ENCODE peak calls at places on chromosome 19, in ten cellular contexts. E, Y, F, R, D, C, Q, N, U and M are unnamed samples.

GRCh38 chr19:31516756-31517155 is 167.5 kb upstream of the TSHZ3 start:
- DNase-seq in C (peak), Y (no peak), F (no peak), U (no peak), E (no peak), D (no peak), R (no peak), Q (no peak), N (no peak), M (no peak)

GRCh38 chr19:12331211-12331941 is 2.1 kb downstream of the ZNF563 start:
- DNase-seq in C (no peak), D (no peak), Q (peak), Y (peak), N (no peak), F (no peak), U (no peak), R (peak), E (no peak), M (no peak)

GRCh38 chr19:48698046-48698445 is 2.3 kb downstream of the FUT2 start:
- DNase-seq in R (no peak), N (no peak), E (no peak), F (no peak), U (peak), Y (no peak), Q (no peak), C (no peak), D (no peak), M (peak)

GRCh38 chr19:34314437-34315313 is 50.3 kb upstream of the GPI start:
- DNase-seq in Q (no peak), D (no peak), F (no peak), R (no peak), Y (no peak), C (no peak), U (no peak), E (no peak), N (no peak), M (no peak)

GRCh38 chr19:9995079-9995478 is 15.2 kb downstream of the COL5A3 start:
- DNase-seq in Q (no peak), N (no peak), U (no peak), C (no peak), F (no peak), R (no peak), D (no peak), Y (no peak), E (no peak), M (no peak)

GRCh38 chr19:35352177-35352447 is 4.4 kb downstream of the FFAR1 start:
- DNase-seq in R (no peak), F (no peak), D (peak), U (no peak), Q (no peak), Y (no peak), E (no peak), C (no peak), N (no peak), M (no peak)

GRCh38 chr19:53365899-53366493 is 491 bp downstream of the ZNF525 start:
- DNase-seq in Q (no peak), F (no peak), Y (peak), U (no peak), C (no peak), D (peak), E (peak), R (no peak), N (peak), M (no peak)

GRCh38 chr19:43778651-43779050 is 2.1 kb downstream of the KCNN4 start:
- DNase-seq in F (no peak), N (no peak), R (no peak), C (no peak), Y (no peak), U (no peak), D (no peak), Q (no peak), E (no peak), M (no peak)

GRCh38 chr19:35529241-35530218 is 1.4 kb upstream of the SBSN start:
- DNase-seq in E (no peak), Q (no peak), C (no peak), N (no peak), R (no peak), F (no peak), Y (no peak), D (no peak), U (no peak), M (no peak)

GRCh38 chr19:35155441-35155840 is 906 bp downstream of the FXYD5 start:
- DNase-seq in E (no peak), C (no peak), F (no peak), U (no peak), D (no peak), N (no peak), R (no peak), Q (no peak), Y (no peak), M (no peak)

GRCh38 chr19:51799311-51799997 is 4.5 kb downstream of the FPR3 start:
- DNase-seq in R (peak), Q (peak), Y (no peak), F (peak), D (peak), N (peak), U (peak), E (peak), C (peak), M (peak)

GRCh38 chr19:9847087-9847671 is 12.1 kb downstream of the PIN1 start:
- DNase-seq in D (peak), Q (peak), N (peak), C (peak), R (no peak), U (peak), E (peak), F (peak), Y (no peak), M (peak)

GRCh38 chr19:16258440-16258903 is 60.8 kb downstream of the AP1M1 start:
- DNase-seq in D (no peak), R (peak), F (peak), C (peak), E (peak), N (peak), Y (no peak), Q (peak), U (no peak), M (no peak)

GRCh38 chr19:32735936-32736335 is 16.4 kb downstream of the TDRD12 start:
- DNase-seq in Q (no peak), C (no peak), N (no peak), F (no peak), D (no peak), R (no peak), U (no peak), Y (no peak), E (no peak), M (no peak)

GRCh38 chr19:56116606-56117005 is 4.5 kb downstream of the ZNF787 start:
- DNase-seq in Y (no peak), F (no peak), E (no peak), C (no peak), U (no peak), N (no peak), R (no peak), D (no peak), Q (no peak), M (no peak)

GRCh38 chr19:13339869-13340268 is 166.4 kb downstream of the CACNA1A start:
- DNase-seq in D (no peak), N (no peak), Q (no peak), U (no peak), F (peak), C (no peak), Y (peak), E (peak), R (no peak), M (no peak)

GRCh38 chr19:29380581-29380980 is 145.2 kb upstream of the VSTM2B start:
- DNase-seq in C (peak), Q (no peak), Y (no peak), E (no peak), F (no peak), U (no peak), R (no peak), N (no peak), D (no peak), M (no peak)

GRCh38 chr19:58361900-58362271 is 665 bp downstream of the ZNF497 start:
- DNase-seq in F (peak), E (no peak), Q (peak), R (peak), C (no peak), N (peak), D (peak), U (no peak), Y (no peak), M (no peak)

GRCh38 chr19:56748443-56748842 is 76.9 kb upstream of the ZNF835 start:
- DNase-seq in C (no peak), N (no peak), D (peak), R (no peak), E (no peak), Q (peak), F (no peak), Y (no peak), U (no peak), M (peak)

GRCh38 chr19:28406966-28407365 is 806.0 kb downstream of the UQCRFS1 start:
- DNase-seq in R (no peak), Q (no peak), Y (no peak), U (no peak), D (no peak), N (no peak), C (no peak), E (no peak), F (no peak), M (no peak)

GRCh38 chr19:10001899-10002298 is 8.4 kb downstream of the COL5A3 start:
- DNase-seq in R (peak), Y (no peak), D (peak), F (no peak), Q (peak), N (peak), E (no peak), U (no peak), C (no peak), M (no peak)

GRCh38 chr19:4830768-4831265 is 695 bp downstream of the TICAM1 start:
- DNase-seq in R (no peak), D (no peak), Y (no peak), C (no peak), E (no peak), F (no peak), U (no peak), N (no peak), Q (no peak), M (no peak)

GRCh38 chr19:4829001-4829712 is 2.4 kb downstream of the TICAM1 start:
- DNase-seq in Q (no peak), D (no peak), N (no peak), Y (no peak), F (no peak), C (no peak), E (no peak), U (no peak), R (no peak), M (no peak)

GRCh38 chr19:4831351-4832340 is at the start of gene TICAM1:
- DNase-seq in Y (peak), Q (peak), F (peak), D (peak), U (peak), C (peak), R (peak), E (peak), N (peak), M (peak)

GRCh38 chr19:4832776-4833175 is 1.3 kb upstream of the TICAM1 start:
- DNase-seq in D (no peak), U (no peak), N (no peak), E (no peak), R (no peak), C (no peak), F (no peak), Y (no peak), Q (no peak), M (no peak)

GRCh38 chr19:4830332-4830731 is 1.2 kb downstream of the TICAM1 start:
- DNase-seq in E (no peak), Q (no peak), C (no peak), Y (no peak), N (no peak), U (no peak), R (no peak), D (no peak), F (no peak), M (no peak)
- H3K4me3 ChIP-seq in E (peak), Q (no peak), C (peak), Y (no peak), N (peak), U (peak), R (peak), D (peak), F (peak), M (peak)

GRCh38 chr19:4690362-4690761 is 20.2 kb upstream of the MYDGF start:
- DNase-seq in C (no peak), E (no peak), R (no peak), F (no peak), Q (no peak), D (no peak), N (no peak), U (no peak), Y (no peak), M (no peak)
- TF ChIP-seq CTCF in C (no peak), E (no peak), R (no peak), F (no peak), Q (no peak), D (no peak), N (no peak), U (no peak), Y (no peak), M (no peak)

GRCh38 chr19:14378890-14379289 is 2.4 kb upstream of the ADGRE5 start:
- DNase-seq in N (no peak), C (no peak), Y (no peak), Q (no peak), R (no peak), E (no peak), U (no peak), D (no peak), F (no peak), M (no peak)

GRCh38 chr19:14385492-14385891 is 4.2 kb downstream of the ADGRE5 start:
- DNase-seq in F (no peak), N (no peak), C (no peak), E (no peak), Y (no peak), Q (no peak), R (no peak), D (no peak), U (no peak), M (no peak)

GRCh38 chr19:14381689-14382474 is 638 bp downstream of the ADGRE5 start:
- DNase-seq in Y (no peak), N (peak), R (peak), F (peak), Q (peak), C (peak), E (no peak), U (peak), D (no peak), M (peak)

GRCh38 chr19:14383898-14384669 is 2.8 kb downstream of the ADGRE5 start:
- DNase-seq in E (no peak), D (no peak), C (peak), Y (no peak), F (peak), U (peak), N (no peak), Q (peak), R (no peak), M (peak)

GRCh38 chr19:14383556-14383897 is 2.3 kb downstream of the ADGRE5 start:
- DNase-seq in D (no peak), N (no peak), F (no peak), R (peak), Q (no peak), C (no peak), E (no peak), Y (no peak), U (peak), M (peak)
- H3K4me3 ChIP-seq in D (peak), N (peak), F (peak), R (peak), Q (peak), C (peak), E (no peak), Y (no peak), U (peak), M (peak)

DNA sequence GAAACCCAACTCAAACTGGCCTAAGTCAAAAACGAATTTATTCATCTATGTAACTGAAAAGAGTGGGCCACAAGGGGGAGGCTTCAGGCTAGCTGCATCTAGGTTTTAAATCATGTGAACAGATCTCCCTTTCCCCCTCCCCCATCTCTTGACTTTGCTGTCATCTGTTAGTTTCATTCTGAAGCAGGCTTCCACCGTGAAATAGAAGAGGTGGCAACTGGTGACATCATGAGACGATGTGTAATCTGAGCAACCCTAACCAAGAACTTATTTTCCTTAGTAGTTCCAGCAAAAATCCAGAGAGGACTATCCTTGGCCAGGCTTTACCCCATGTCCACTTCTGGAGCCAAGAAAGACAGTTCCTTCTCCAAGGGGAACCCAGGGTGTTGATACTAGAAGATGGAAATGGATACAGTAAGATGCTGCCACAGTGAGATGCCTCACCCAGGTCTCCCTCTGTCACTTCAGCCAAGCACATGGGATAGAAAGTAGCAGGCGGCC is 9.4 kb downstream of the SAMD4B start:
- DNase-seq in N (no peak), C (no peak), F (no peak), R (no peak), E (no peak), D (no peak), Y (no peak), Q (no peak), U (peak), M (peak)
- TF ChIP-seq CTCF in N (no peak), C (no peak), F (no peak), R (no peak), E (peak), D (no peak), Y (no peak), Q (no peak), U (peak), M (no peak)

DNA sequence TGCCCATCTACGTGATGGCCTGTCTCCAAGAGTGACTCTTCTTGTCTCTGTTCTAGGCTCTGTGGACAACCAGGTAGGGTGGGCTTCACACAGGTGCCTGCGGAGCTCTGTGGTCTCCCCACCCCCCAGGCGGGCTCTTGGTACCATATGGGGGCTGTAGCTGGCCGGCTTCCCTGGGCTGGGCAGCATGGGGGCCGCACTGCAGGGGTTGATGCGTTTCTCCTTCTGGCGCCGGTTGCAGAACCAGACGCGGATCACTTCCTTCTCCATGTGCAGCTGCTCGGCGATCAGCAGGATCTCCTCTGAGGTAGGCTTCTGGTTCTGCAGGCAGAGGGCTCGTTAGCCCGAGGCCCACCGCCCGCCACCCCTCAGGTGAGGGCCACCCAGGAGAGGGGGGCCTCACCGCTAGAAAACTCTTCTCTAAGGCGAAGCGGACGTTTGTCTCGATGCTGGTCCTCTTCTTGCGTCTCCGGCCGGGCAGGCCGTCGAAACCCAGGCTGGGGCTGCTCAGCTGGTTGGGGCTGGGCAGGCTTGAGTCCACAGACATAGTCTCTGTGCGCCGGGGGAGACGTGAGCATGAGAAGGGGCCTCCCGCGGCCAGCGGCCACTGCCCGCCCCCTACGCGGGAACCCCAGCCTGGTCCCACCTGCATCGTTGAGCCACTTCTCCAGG is 19.3 kb downstream of the ZNF574 start:
- DNase-seq in D (no peak), R (no peak), F (no peak), E (no peak), Q (no peak), U (no peak), N (no peak), Y (no peak), C (no peak), M (no peak)
- H3K4me3 ChIP-seq in D (no peak), R (no peak), F (no peak), E (no peak), Q (no peak), U (no peak), N (no peak), Y (no peak), C (no peak), M (no peak)

GRCh38 chr19:44894946-44895345 is 3.9 kb downstream of the TOMM40 start:
- DNase-seq in C (no peak), R (no peak), D (no peak), F (no peak), U (no peak), Q (peak), N (no peak), E (no peak), Y (no peak), M (no peak)

GRCh38 chr19:44891016-44891882 is at the start of gene TOMM40:
- DNase-seq in R (no peak), Q (peak), Y (peak), N (peak), E (peak), U (no peak), D (peak), C (no peak), F (no peak), M (peak)

GRCh38 chr19:44892932-44893331 is 1.9 kb downstream of the TOMM40 start:
- DNase-seq in F (no peak), Q (no peak), D (no peak), E (no peak), R (no peak), C (no peak), Y (no peak), U (no peak), N (no peak), M (no peak)

GRCh38 chr19:44890366-44891015 is 563 bp upstream of the TOMM40 start:
- DNase-seq in R (peak), C (peak), N (no peak), Y (no peak), F (peak), D (no peak), U (peak), Q (peak), E (peak), M (peak)

GRCh38 chr19:44893704-44894103 is 2.6 kb downstream of the TOMM40 start:
- DNase-seq in F (no peak), D (no peak), Q (no peak), C (no peak), R (no peak), N (no peak), U (no peak), E (no peak), Y (no peak), M (no peak)
- TF ChIP-seq CTCF in F (no peak), D (no peak), Q (no peak), C (no peak), R (no peak), N (no peak), U (no peak), E (no peak), Y (no peak), M (no peak)

DNA sequence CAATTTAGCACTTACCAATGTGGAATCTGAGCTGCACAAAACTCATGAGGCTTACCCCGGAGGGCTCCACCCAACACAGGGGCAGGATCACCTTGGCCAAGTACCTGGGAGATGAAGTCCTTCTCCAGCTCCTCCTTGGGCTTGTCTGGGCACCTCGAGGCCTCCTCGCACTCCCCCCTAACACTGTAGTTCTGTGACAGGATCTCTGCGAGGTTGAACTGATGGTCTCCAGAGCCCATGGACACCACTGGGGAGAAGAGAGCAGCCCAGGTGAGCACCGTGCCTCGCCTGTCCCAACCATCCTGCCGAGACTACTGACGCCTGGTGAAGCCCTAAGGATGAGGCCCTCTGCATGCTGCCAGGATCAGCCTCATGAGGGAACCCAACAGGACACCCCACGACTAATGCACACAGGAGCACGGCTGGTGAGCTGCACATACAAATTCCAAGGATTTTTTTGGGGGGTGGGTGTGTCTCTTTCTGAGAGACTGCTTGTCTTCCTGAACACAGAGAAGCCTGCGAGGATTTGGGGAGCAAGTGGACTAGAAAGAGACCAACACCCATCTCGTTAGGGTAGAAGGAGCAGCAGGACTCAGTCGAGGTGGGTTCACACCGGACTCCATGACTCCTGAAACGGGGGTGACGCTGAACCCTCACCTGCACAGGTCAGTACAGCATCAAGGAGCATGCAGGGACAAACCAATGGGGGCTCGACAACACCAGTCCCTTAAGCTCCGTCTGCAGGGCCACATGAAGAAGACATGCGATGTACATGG is 10.1 kb downstream of the MIER2 start:
- DNase-seq in N (no peak), R (no peak), Q (no peak), D (no peak), Y (no peak), E (no peak), C (no peak), F (no peak), U (no peak), M (no peak)
- H3K4me3 ChIP-seq in N (no peak), R (no peak), Q (no peak), D (no peak), Y (no peak), E (no peak), C (no peak), F (no peak), U (no peak), M (no peak)

GRCh38 chr19:39128511-39129079 is 3.0 kb downstream of the PAK4 start:
- DNase-seq in R (no peak), Y (no peak), N (no peak), U (peak), D (no peak), C (no peak), E (no peak), F (no peak), Q (no peak), M (no peak)
- TF ChIP-seq CTCF in R (no peak), Y (peak), N (no peak), U (peak), D (no peak), C (no peak), E (no peak), F (no peak), Q (no peak), M (no peak)

GRCh38 chr19:1853295-1854031 is 5.2 kb upstream of the REXO1 start:
- DNase-seq in Y (peak), E (peak), U (peak), N (peak), C (peak), F (peak), D (no peak), R (peak), Q (peak), M (peak)
- H3K4me3 ChIP-seq in Y (no peak), E (no peak), U (no peak), N (peak), C (no peak), F (no peak), D (no peak), R (no peak), Q (no peak), M (no peak)